ENCODE peak calls at places on chromosomes 12 and 14, in four cellular contexts. One of them, this sample, is unnamed.

GRCh38 chr14:81289516-81289915 is 68.8 kb upstream of the GTF2A1 start:
- DNase-seq in dorsolateral prefrontal cortex: no peak
- DNase-seq in PC-3: no peak
- DNase-seq in HFFc6: no peak
- DNase-seq in this sample: no peak

GRCh38 chr14:55373784-55374725 is 37.6 kb downstream of the ATG14 start:
- DNase-seq in dorsolateral prefrontal cortex: no peak
- DNase-seq in PC-3: peak
- DNase-seq in HFFc6: peak
- DNase-seq in this sample: no peak

GRCh38 chr12:110844551-110845395 is 2.0 kb upstream of the CCDC63 start:
- DNase-seq in dorsolateral prefrontal cortex: peak
- DNase-seq in PC-3: no peak
- DNase-seq in HFFc6: no peak
- DNase-seq in this sample: peak

GRCh38 chr14:26594148-26594547 is 3.7 kb downstream of the NOVA1 start:
- DNase-seq in PC-3: no peak
- DNase-seq in dorsolateral prefrontal cortex: no peak
- DNase-seq in HFFc6: no peak
- DNase-seq in this sample: no peak

GRCh38 chr12:76784600-76785051 is 20.7 kb downstream of the ZDHHC17 start:
- DNase-seq in HFFc6: peak
- DNase-seq in dorsolateral prefrontal cortex: no peak
- DNase-seq in PC-3: peak
- DNase-seq in this sample: peak

GRCh38 chr12:111367661-111368221 is 1.2 kb downstream of the PHETA1 start:
- DNase-seq in HFFc6: no peak
- DNase-seq in PC-3: peak
- DNase-seq in dorsolateral prefrontal cortex: no peak
- DNase-seq in this sample: no peak

GRCh38 chr12:95385246-95385645 is 88.7 kb upstream of the METAP2 start:
- DNase-seq in PC-3: no peak
- DNase-seq in HFFc6: no peak
- DNase-seq in dorsolateral prefrontal cortex: no peak
- DNase-seq in this sample: peak

GRCh38 chr12:77253321-77253720 is 188.0 kb upstream of the E2F7 start:
- DNase-seq in dorsolateral prefrontal cortex: no peak
- DNase-seq in PC-3: no peak
- DNase-seq in HFFc6: no peak
- DNase-seq in this sample: no peak

GRCh38 chr14:61528591-61529021 is 166.7 kb upstream of the HIF1A start:
- DNase-seq in PC-3: peak
- DNase-seq in HFFc6: peak
- DNase-seq in dorsolateral prefrontal cortex: no peak
- DNase-seq in this sample: peak

GRCh38 chr14:92144708-92145107 is 22.9 kb downstream of the CPSF2 start:
- DNase-seq in dorsolateral prefrontal cortex: no peak
- DNase-seq in HFFc6: peak
- DNase-seq in PC-3: no peak
- DNase-seq in this sample: peak

GRCh38 chr12:32826807-32827412 is 69.7 kb downstream of the PKP2 start:
- DNase-seq in dorsolateral prefrontal cortex: no peak
- DNase-seq in HFFc6: no peak
- DNase-seq in PC-3: no peak
- DNase-seq in this sample: no peak

GRCh38 chr12:69099201-69099837 is 140.1 kb upstream of the CPSF6 start:
- DNase-seq in HFFc6: no peak
- DNase-seq in dorsolateral prefrontal cortex: peak
- DNase-seq in PC-3: no peak
- DNase-seq in this sample: no peak

GRCh38 chr14:75673345-75673744 is 12.3 kb downstream of the TTLL5 start:
- DNase-seq in dorsolateral prefrontal cortex: no peak
- DNase-seq in PC-3: no peak
- DNase-seq in HFFc6: no peak
- DNase-seq in this sample: no peak

GRCh38 chr12:54385251-54385914 is 850 bp upstream of the ZNF385A start:
- DNase-seq in HFFc6: no peak
- DNase-seq in PC-3: no peak
- DNase-seq in dorsolateral prefrontal cortex: no peak
- DNase-seq in this sample: no peak

GRCh38 chr14:85300119-85300518 is 229.8 kb upstream of the FLRT2 start:
- DNase-seq in PC-3: no peak
- DNase-seq in HFFc6: no peak
- DNase-seq in dorsolateral prefrontal cortex: no peak
- DNase-seq in this sample: no peak

GRCh38 chr12:57483466-57483865 is 3.8 kb upstream of the ARHGAP9 start:
- DNase-seq in PC-3: no peak
- DNase-seq in HFFc6: peak
- DNase-seq in dorsolateral prefrontal cortex: no peak
- DNase-seq in this sample: peak

GRCh38 chr12:107369679-107370078 is 276.3 kb upstream of the CRY1 start:
- DNase-seq in dorsolateral prefrontal cortex: no peak
- DNase-seq in HFFc6: no peak
- DNase-seq in PC-3: no peak
- DNase-seq in this sample: no peak

GRCh38 chr14:56378474-56378873 is 201.1 kb upstream of the TMEM260 start:
- DNase-seq in dorsolateral prefrontal cortex: no peak
- DNase-seq in HFFc6: peak
- DNase-seq in PC-3: peak
- DNase-seq in this sample: peak

GRCh38 chr12:6745751-6746525 is 7.0 kb downstream of the MLF2 start:
- DNase-seq in HFFc6: no peak
- DNase-seq in PC-3: no peak
- DNase-seq in dorsolateral prefrontal cortex: no peak
- DNase-seq in this sample: no peak

GRCh38 chr14:24952851-24953666 is 96.9 kb downstream of the STXBP6 start:
- DNase-seq in HFFc6: no peak
- DNase-seq in dorsolateral prefrontal cortex: peak
- DNase-seq in PC-3: peak
- DNase-seq in this sample: no peak

GRCh38 chr12:52360663-52361271 is 6.5 kb downstream of the KRT85 start:
- DNase-seq in HFFc6: no peak
- DNase-seq in PC-3: no peak
- DNase-seq in dorsolateral prefrontal cortex: no peak
- DNase-seq in this sample: no peak

GRCh38 chr14:94121485-94121884 is 7.9 kb downstream of the IFI27L2 start:
- DNase-seq in HFFc6: no peak
- DNase-seq in dorsolateral prefrontal cortex: no peak
- DNase-seq in PC-3: no peak
- DNase-seq in this sample: no peak

GRCh38 chr12:57110189-57111045 is 745 bp downstream of the STAT6 start:
- DNase-seq in dorsolateral prefrontal cortex: no peak
- DNase-seq in PC-3: peak
- DNase-seq in HFFc6: peak
- DNase-seq in this sample: peak

GRCh38 chr14:22887990-22888378 is 5.0 kb downstream of the REM2 start:
- DNase-seq in HFFc6: no peak
- DNase-seq in dorsolateral prefrontal cortex: no peak
- DNase-seq in PC-3: no peak
- DNase-seq in this sample: no peak

GRCh38 chr14:89466460-89466859 is 49.4 kb upstream of the FOXN3 start:
- DNase-seq in PC-3: no peak
- DNase-seq in dorsolateral prefrontal cortex: no peak
- DNase-seq in HFFc6: no peak
- DNase-seq in this sample: no peak